ENCODE peak calls at places on chromosomes 1 and 21, in seven cellular contexts. X is HFF-Myc, R is cardiac fibroblast, O is brain microvascular endothelial cell, Y is endothelial cell, G is neural crest cell, Q is hepatocyte. S is an unnamed sample.

GRCh38 chr1:79004916-79005315 is 1.6 kb downstream of the ADGRL4 start:
- DNase-seq in X (no peak), R (peak), O (no peak), Y (no peak), G (no peak), Q (no peak), S (no peak)

GRCh38 chr1:94863919-94864318 is 43.8 kb downstream of the SLC44A3 start:
- DNase-seq in X (peak), R (peak), O (peak), Y (no peak), G (no peak), Q (peak), S (peak)

GRCh38 chr21:27759091-27759659 is 792.3 kb upstream of the ADAMTS5 start:
- DNase-seq in X (no peak), R (no peak), O (no peak), Y (peak), G (peak), Q (peak), S (no peak)

GRCh38 chr1:28867850-28868249 is 46.5 kb upstream of the EPB41 start:
- DNase-seq in X (no peak), R (no peak), O (no peak), Y (no peak), G (no peak), Q (no peak), S (no peak)

GRCh38 chr1:78143152-78143551 is 97.4 kb downstream of the GIPC2 start:
- DNase-seq in X (no peak), R (no peak), O (no peak), Y (no peak), G (no peak), Q (no peak), S (no peak)

GRCh38 chr1:77534456-77534855 is 148.0 kb downstream of the ZZZ3 start:
- DNase-seq in X (no peak), R (no peak), O (no peak), Y (no peak), G (no peak), Q (no peak), S (no peak)

GRCh38 chr1:94092210-94092613 is 28.7 kb downstream of the ABCA4 start:
- DNase-seq in X (no peak), R (peak), O (peak), Y (peak), G (no peak), Q (no peak), S (no peak)

GRCh38 chr1:229781453-229781852 is 155.4 kb downstream of the URB2 start:
- DNase-seq in X (no peak), R (no peak), O (no peak), Y (no peak), G (no peak), Q (peak), S (no peak)

GRCh38 chr1:6208723-6209660 is 3.1 kb downstream of the RNF207 start:
- DNase-seq in X (no peak), R (peak), O (no peak), Y (peak), G (peak), Q (peak), S (no peak)

GRCh38 chr1:218384576-218384975 is 39.4 kb downstream of the TGFB2 start:
- DNase-seq in X (peak), R (no peak), O (peak), Y (no peak), G (no peak), Q (no peak), S (no peak)

GRCh38 chr21:27001526-27001925 is 34.6 kb upstream of the ADAMTS5 start:
- DNase-seq in X (no peak), R (no peak), O (no peak), Y (no peak), G (no peak), Q (no peak), S (no peak)

GRCh38 chr1:233897325-233898162 is 6.9 kb upstream of the SLC35F3 start:
- DNase-seq in X (no peak), R (no peak), O (no peak), Y (no peak), G (no peak), Q (no peak), S (no peak)

GRCh38 chr1:53111073-53111556 is 31.3 kb downstream of the SLC1A7 start:
- DNase-seq in X (no peak), R (peak), O (no peak), Y (no peak), G (no peak), Q (peak), S (no peak)

GRCh38 chr21:17900281-17900989 is 81.3 kb upstream of the C21orf91 start:
- DNase-seq in X (no peak), R (no peak), O (no peak), Y (no peak), G (no peak), Q (no peak), S (no peak)

GRCh38 chr1:212712451-212713303 is 13.0 kb upstream of the BATF3 start:
- DNase-seq in X (no peak), R (peak), O (peak), Y (no peak), G (no peak), Q (no peak), S (no peak)

GRCh38 chr1:99602404-99602969 is 43.4 kb upstream of the PALMD start:
- DNase-seq in X (no peak), R (no peak), O (no peak), Y (no peak), G (no peak), Q (no peak), S (no peak)

GRCh38 chr1:27455166-27455811 is 34.7 kb downstream of the WASF2 start:
- DNase-seq in X (no peak), R (no peak), O (no peak), Y (no peak), G (no peak), Q (peak), S (no peak)

GRCh38 chr1:79232831-79233230 is 226.3 kb upstream of the ADGRL4 start:
- DNase-seq in X (no peak), R (peak), O (no peak), Y (no peak), G (no peak), Q (no peak), S (no peak)

GRCh38 chr1:223844962-223845809 is 561 bp downstream of the TP53BP2 start:
- DNase-seq in X (no peak), R (peak), O (peak), Y (peak), G (peak), Q (peak), S (no peak)

GRCh38 chr1:89692601-89693503 is 59.9 kb downstream of the LRRC8C start:
- DNase-seq in X (no peak), R (peak), O (no peak), Y (no peak), G (no peak), Q (no peak), S (no peak)

GRCh38 chr1:21517161-21517589 is 8.0 kb downstream of the ALPL start:
- DNase-seq in X (no peak), R (no peak), O (no peak), Y (no peak), G (no peak), Q (no peak), S (no peak)

GRCh38 chr1:146007785-146008133 is 11.4 kb upstream of the TXNIP start:
- DNase-seq in X (no peak), R (no peak), O (no peak), Y (no peak), G (no peak), Q (no peak), S (no peak)

GRCh38 chr1:118081387-118081786 is 103.6 kb downstream of the SPAG17 start:
- DNase-seq in X (no peak), R (no peak), O (no peak), Y (no peak), G (no peak), Q (peak), S (no peak)

GRCh38 chr21:35344582-35344981 is 295.5 kb upstream of the RUNX1 start:
- DNase-seq in X (no peak), R (no peak), O (no peak), Y (no peak), G (no peak), Q (no peak), S (no peak)

GRCh38 chr1:224014328-224014649 is 99.6 kb upstream of the FBXO28 start:
- DNase-seq in X (no peak), R (no peak), O (no peak), Y (no peak), G (no peak), Q (no peak), S (no peak)

GRCh38 chr1:217249857-217250256 is 381.0 kb downstream of the GPATCH2 start:
- DNase-seq in X (no peak), R (no peak), O (no peak), Y (no peak), G (no peak), Q (no peak), S (no peak)

GRCh38 chr1:193514397-193514796 is 328.0 kb upstream of the B3GALT2 start:
- DNase-seq in X (no peak), R (no peak), O (no peak), Y (no peak), G (no peak), Q (no peak), S (no peak)

GRCh38 chr1:24443241-24443656 is 27.6 kb downstream of the NIPAL3 start:
- DNase-seq in X (no peak), R (peak), O (no peak), Y (no peak), G (no peak), Q (no peak), S (no peak)

DNA sequence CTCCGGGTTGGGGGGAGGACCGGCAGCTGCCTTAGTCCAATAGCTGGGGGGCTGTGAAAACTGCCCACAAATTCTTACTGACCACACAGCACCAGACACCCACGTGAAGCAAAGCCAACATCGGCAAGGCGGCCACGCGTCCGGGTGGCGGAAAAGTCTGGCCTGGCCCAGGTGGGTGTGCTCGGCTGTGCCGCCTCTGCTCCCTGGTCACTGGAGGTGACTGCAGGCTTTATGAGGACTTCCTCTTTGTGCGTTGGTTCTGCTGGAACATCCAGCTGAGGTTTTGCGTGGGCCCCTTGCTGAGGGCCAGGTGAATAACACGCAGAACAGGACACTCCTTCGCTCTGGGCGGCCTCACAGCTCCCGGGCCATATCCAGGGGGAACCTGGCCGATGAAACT is 35.4 kb downstream of the FAAP20 start:
- DNase-seq in X (no peak), R (no peak), O (no peak), Y (no peak), G (no peak), Q (no peak), S (no peak)
- TF ChIP-seq CTCF in X (no peak), R (no peak), O (no peak), Y (no peak), G (no peak), Q (no peak), S (no peak)

DNA sequence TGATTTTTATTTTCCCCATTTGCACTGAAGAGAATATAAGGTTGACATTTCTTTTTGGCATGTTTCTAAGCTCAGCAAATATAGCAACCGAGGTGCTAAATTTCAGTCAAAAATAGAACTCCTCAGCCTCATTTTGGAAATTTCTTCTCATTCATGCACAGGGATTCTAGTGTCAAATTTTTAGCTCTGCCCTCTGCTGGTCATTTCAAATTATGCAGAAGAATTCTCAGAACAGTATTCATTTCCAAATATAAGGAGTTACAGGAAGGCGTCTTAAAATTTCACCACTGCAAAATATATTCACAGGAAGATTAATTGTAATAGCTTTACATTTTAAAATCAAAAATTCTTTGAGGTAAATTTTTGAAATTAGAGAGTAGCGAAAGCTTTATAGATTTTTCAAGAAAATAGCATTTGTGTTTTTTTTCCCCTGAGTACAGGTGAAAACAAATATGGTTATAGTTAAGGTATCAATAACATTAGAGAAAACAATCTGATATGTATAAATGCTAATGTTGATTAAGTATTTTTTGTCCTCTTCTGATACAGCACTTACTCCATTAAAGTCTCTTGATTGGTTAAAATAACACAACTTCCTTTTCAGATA is 57.9 kb downstream of the FMN2 start:
- DNase-seq in X (no peak), R (peak), O (peak), Y (peak), G (peak), Q (peak), S (no peak)
- TF ChIP-seq CTCF in X (peak), R (peak), O (peak), Y (peak), G (peak), Q (peak), S (peak)

DNA sequence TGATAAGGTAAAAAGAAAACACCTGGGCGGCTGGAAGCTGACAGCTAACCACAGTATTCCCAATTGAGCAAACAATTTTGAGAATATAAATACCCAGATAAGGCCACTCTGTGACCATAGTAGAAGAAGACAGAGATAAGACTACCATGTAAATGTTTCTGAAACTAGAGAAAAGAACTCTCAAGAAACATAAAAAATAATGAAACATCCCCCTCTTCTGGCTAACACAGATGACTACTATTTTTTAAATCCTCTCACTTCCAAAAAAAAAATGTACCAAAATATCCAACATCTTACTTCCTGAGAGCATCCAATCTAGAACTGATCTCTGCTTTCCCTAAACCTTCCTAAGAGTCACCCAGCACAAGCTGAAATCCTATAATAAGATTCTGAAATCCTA is 125.9 kb downstream of the HFM1 start:
- DNase-seq in X (no peak), R (peak), O (no peak), Y (no peak), G (no peak), Q (peak), S (no peak)
- TF ChIP-seq CTCF in X (no peak), R (peak), O (peak), Y (peak), G (peak), Q (peak), S (peak)

DNA sequence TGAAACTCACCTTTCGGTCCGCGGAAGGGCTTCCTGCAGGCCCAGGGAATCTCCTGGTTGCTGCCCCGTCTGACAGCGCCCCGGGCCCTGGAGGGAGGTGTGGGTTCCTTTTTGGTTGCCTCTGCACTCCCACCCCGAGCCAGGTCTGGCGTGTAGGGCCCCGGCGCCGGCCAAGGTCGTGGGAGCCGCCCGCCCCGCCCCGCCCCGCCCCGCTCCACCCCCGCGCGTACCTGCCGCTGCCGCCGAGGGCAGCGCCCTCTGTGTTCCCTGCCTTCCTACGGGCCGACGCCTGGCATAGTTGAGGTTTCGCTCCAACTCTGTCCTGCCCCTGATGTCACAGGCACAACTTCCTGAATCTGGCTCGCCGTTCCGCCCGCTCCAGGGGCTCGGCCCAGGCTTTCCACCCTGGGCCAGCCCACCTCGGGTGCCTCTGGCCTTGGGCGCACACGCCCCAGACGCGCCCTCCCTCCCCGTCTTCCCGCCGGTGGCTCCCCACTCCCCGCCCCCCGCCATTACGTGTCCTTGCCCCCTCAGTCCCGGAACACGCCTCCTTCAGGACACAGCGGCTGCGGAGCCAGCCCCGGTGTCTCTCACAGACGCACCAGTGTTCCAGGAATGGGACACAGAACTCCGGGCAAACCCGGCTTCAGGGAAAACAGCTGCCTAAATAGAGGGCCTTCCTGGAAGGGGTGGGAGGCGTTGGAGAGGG is at the start of gene KIAA0040:
- DNase-seq in X (no peak), R (peak), O (no peak), Y (peak), G (peak), Q (peak), S (no peak)
- TF ChIP-seq CTCF in X (no peak), R (no peak), O (peak), Y (no peak), G (no peak), Q (peak), S (no peak)

DNA sequence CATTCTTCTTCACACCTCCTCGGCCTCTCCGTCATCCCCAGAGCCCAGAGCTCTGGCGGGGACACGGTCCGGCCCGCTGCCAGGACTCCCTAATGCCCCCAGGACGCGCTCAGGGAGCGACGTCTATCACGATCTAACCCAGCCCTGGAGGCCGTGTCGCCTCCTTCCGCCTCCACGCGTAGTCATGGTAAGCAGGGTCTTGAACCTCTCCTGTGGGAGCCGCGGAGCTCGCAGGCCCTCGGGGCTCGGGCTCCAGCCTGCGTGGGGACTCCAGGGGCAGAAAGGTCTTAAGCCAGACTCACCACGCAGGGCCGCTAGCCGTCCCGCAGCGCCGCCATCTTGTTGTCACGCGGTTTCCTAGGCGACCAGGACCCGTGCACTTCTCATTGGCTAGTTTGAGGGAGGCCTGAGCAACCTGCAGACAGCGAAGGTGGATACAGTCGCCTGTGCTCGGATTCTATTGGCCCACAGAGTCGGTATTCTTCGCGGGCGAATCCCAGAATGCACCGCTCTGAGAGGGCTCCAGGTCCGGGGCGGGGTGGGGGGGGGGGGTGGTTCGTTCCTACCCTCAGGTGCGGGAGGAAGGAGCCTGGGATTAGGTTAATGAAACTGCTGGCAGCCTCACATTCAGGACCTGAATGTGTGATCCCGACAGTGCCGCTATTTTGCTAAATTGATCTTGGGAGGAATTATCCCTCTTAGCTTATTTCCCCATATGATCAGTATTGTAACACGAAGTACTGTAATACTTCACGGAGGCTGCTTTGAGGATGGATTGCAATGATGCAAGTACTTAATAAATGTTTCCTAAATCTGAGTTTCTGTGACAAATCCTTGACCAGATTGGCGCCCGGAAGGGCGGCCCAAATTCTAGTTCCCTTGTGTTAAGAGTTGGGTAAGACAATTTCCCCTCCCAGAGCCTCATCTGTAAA is at the start of gene UBXN11:
- DNase-seq in X (peak), R (peak), O (peak), Y (peak), G (peak), Q (peak), S (peak)
- TF ChIP-seq CTCF in X (no peak), R (no peak), O (no peak), Y (no peak), G (no peak), Q (no peak), S (no peak)